ENCODE peak calls at places on chromosome 1, in seven cellular contexts. T, R, P, C, W, U and S are unnamed samples.
A peak's percentile ranks its signal among the peaks of the same experiment; 100 is the strongest.

GRCh38 chr1:42070996-42071395 is 82.2 kb upstream of the GUCA2B start:
- DNase-seq in W (peak; percentile 5), R (no peak), U (no peak), T (no peak), P (no peak), C (no peak), S (no peak)

GRCh38 chr1:48853006-48853405 is 76.3 kb upstream of the BEND5 start:
- DNase-seq in W (peak; percentile 83), U (peak; percentile 86), R (no peak), P (no peak), C (peak; percentile 91), T (peak; percentile 85), S (peak; percentile 96)

GRCh38 chr1:31984419-31985347 is 29.0 kb upstream of the KHDRBS1 start:
- DNase-seq in R (no peak), W (peak; percentile 59), T (no peak), C (peak; percentile 71), U (peak; percentile 23), P (no peak), S (peak; percentile 53)

GRCh38 chr1:207833381-207833780 is 77.5 kb downstream of the CD34 start:
- DNase-seq in R (no peak), T (no peak), P (no peak), C (no peak), W (no peak), U (no peak), S (no peak)

GRCh38 chr1:163388970-163389369 is 67.2 kb downstream of the NUF2 start:
- DNase-seq in U (no peak), T (no peak), C (no peak), R (no peak), W (no peak), P (no peak), S (no peak)

GRCh38 chr1:53344921-53345838 is 17.3 kb upstream of the LRP8 start:
- DNase-seq in U (no peak), C (no peak), W (no peak), T (no peak), P (peak; percentile 22), R (no peak), S (no peak)

GRCh38 chr1:152516082-152516481 is 1.8 kb downstream of the CRCT1 start:
- DNase-seq in R (no peak), T (no peak), U (no peak), W (no peak), P (no peak), C (no peak), S (no peak)

GRCh38 chr1:179121159-179121938 is 39.5 kb downstream of the TOR3A start:
- DNase-seq in P (no peak), R (peak; percentile 13), C (peak; percentile 26), W (no peak), T (peak; percentile 46), U (peak; percentile 74), S (peak; percentile 74)

GRCh38 chr1:211652371-211652770 is 23.1 kb downstream of the NEK2 start:
- DNase-seq in P (no peak), T (no peak), U (no peak), R (no peak), W (no peak), C (no peak), S (no peak)

GRCh38 chr1:10467078-10467477 is 5.3 kb downstream of the DFFA start:
- DNase-seq in R (no peak), W (no peak), T (no peak), C (no peak), U (no peak), P (no peak), S (no peak)

GRCh38 chr1:37945743-37946702 is 830 bp downstream of the INPP5B start:
- DNase-seq in C (no peak), W (peak; percentile 82), U (peak; percentile 95), P (peak; percentile 73), R (peak; percentile 5), T (peak; percentile 90), S (peak; percentile 90)

GRCh38 chr1:18697541-18697940 is 66.9 kb downstream of the PAX7 start:
- DNase-seq in P (no peak), U (no peak), C (no peak), W (no peak), R (no peak), T (no peak), S (no peak)

GRCh38 chr1:19262047-19262446 is 10.4 kb downstream of the MRTO4 start:
- DNase-seq in W (no peak), R (no peak), P (no peak), U (no peak), C (no peak), T (no peak), S (no peak)

GRCh38 chr1:3313579-3313955 is 140.9 kb upstream of the ARHGEF16 start:
- DNase-seq in U (peak; percentile 95), C (no peak), R (peak; percentile 81), P (peak; percentile 89), W (peak; percentile 93), T (peak; percentile 82), S (peak; percentile 90)

DNA sequence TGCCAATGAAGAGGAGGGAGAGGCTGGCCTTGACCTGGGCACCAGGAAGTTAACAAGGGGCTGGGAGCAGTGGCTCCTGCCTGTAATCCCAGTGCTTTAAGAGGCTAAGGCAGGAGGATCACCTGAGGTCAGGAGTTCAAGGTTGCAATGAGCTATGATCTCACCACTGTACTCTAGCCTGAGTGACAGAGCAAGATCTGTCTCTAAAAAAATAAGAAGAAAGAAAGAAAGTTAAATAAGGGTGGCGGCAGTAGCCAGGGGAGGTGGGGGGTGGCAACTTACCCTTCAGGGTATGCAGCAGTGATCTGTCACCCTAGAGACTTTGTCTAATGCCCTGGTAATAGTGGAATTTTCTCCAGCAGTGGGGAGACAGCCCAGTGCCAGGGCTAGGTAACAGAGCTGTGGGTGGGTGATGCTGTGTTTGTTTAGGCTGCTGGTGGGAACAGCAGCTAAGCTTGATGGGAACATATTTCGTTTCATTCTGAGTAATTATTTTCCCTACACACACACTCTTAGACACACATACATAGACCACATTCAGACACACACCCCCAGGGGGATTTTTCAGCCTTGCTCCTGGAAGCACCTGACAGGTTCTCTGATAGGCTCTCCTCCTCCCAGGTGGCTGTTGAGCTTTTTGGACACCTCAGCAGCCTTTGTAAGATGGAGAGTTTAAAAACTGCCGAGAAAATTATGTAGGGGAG is 11.3 kb upstream of the SYT6 start:
- DNase-seq in W (no peak), C (no peak), U (no peak), R (no peak), T (no peak), P (no peak), S (no peak)
- H3K4me3 ChIP-seq in W (no peak overlapping the region), C (no peak overlapping the region), U (no peak overlapping the region), R (no peak overlapping the region), T (no peak overlapping the region), P (no peak overlapping the region), S (no peak overlapping the region)

GRCh38 chr1:172380441-172381244 is 39.8 kb upstream of the C1orf105 start:
- DNase-seq in C (no peak), T (no peak), W (peak; percentile 31), U (no peak), R (no peak), P (no peak), S (no peak)
- TF ChIP-seq CTCF in C (no peak), T (no peak), W (no peak), U (no peak), R (no peak), P (no peak), S (no peak)

GRCh38 chr1:219927298-219927955 is 930 bp downstream of the SLC30A10 start:
- DNase-seq in P (no peak), T (no peak), U (no peak), W (no peak), R (no peak), C (no peak), S (no peak)
- H3K4me3 ChIP-seq in P (peak overlapping the region; percentile 21), T (no peak overlapping the region), U (peak overlapping the region; percentile 20), W (peak overlapping the region; percentile 59), R (peak overlapping the region; percentile 17), C (no peak overlapping the region), S (no peak overlapping the region)

GRCh38 chr1:75152092-75152491 is 17.9 kb downstream of the LHX8 start:
- DNase-seq in C (no peak), R (no peak), W (no peak), U (no peak), P (no peak), T (no peak), S (no peak)
- TF ChIP-seq CTCF in C (no peak), R (no peak), W (no peak), U (no peak), P (no peak), T (no peak), S (no peak)

DNA sequence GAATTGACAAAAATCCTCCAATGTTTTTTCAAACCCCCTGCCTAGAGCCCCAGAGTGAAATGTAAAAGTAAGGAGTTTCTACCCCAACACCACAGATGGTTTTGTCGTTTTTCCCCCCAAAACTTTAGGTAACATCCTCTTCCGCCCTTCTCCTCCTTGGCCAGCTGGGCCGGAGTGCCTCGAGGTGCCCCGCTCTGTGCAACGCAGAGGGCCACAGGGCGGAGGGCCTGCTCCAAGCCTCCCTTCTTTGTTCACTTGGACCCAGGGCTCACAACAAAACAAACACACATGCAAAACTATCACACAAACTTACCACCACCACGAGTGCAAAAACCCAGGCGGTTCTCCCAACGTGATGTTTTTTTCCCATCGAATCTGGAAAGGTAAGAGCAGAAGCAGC is 1.9 kb downstream of the SSBP3 start:
- DNase-seq in R (no peak), W (no peak), C (no peak), T (no peak), U (no peak), P (no peak), S (no peak)
- H3K4me3 ChIP-seq in R (peak overlapping the region; percentile 95), W (peak overlapping the region; percentile 34), C (no peak overlapping the region), T (peak overlapping the region; percentile 16), U (peak overlapping the region; percentile 72), P (peak overlapping the region; percentile 73), S (peak overlapping the region; percentile 58)

DNA sequence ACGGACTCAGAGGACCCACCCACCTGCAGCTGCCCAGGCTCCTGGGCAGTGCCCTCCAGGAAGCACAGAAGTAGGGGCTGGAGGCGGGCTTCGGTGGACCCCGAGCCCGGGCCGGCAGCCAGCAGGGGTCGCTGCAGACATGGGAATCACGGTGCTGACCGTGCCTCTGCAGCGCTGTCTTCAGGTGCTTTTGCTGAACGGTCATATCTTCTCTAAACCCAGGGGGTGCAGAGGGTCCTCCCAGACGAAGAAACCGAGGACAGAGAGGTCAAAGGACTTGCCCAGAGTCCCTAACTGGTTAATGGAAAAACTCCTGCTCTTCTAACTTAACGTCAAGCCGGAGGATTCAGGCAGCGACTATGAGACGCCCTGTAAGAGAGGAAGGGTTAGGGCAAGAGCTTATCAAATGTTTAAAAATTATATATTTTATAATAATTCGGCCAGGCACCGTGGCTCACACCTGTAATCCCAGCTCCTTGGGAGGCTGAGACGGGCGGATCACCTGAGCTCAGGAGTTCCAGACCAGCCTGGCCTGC is 21.5 kb upstream of the LEFTY2 start:
- DNase-seq in P (no peak), U (peak; percentile 15), T (no peak), W (no peak), C (no peak), R (no peak), S (peak; percentile 20)
- TF ChIP-seq CTCF in P (peak; percentile 60), U (no peak), T (peak; percentile 59), W (peak; percentile 16), C (peak; percentile 41), R (peak; percentile 34), S (peak; percentile 58)

GRCh38 chr1:59061876-59062275 is 235.0 kb upstream of the FGGY start:
- DNase-seq in W (peak; percentile 90), R (peak; percentile 59), T (peak; percentile 85), P (peak; percentile 44), C (peak; percentile 89), U (peak; percentile 97), S (peak; percentile 96)
- H3K4me3 ChIP-seq in W (peak overlapping the region; percentile 47), R (no peak overlapping the region), T (peak overlapping the region; percentile 34), P (no peak overlapping the region), C (peak overlapping the region; percentile 5), U (peak overlapping the region; percentile 22), S (peak overlapping the region; percentile 54)